ENCODE peak calls at places on chromosomes 6 and 20, in nine cellular contexts. O, Y, K, C, B, F, X, M and T are unnamed samples.

GRCh38 chr6:163207984-163208383 is 206.5 kb upstream of the QKI start:
- DNase-seq in K (no peak), F (no peak), M (no peak), X (no peak), O (no peak), Y (no peak), B (no peak), C (no peak), T (no peak)

GRCh38 chr6:20575125-20575524 is 40.9 kb downstream of the CDKAL1 start:
- DNase-seq in M (no peak), C (no peak), O (no peak), F (no peak), B (no peak), K (no peak), Y (no peak), X (peak; percentile 85), T (no peak)

GRCh38 chr20:48025061-48025515 is 239.8 kb upstream of the SULF2 start:
- DNase-seq in C (no peak), X (peak; percentile 11), K (peak; percentile 29), Y (no peak), M (no peak), B (no peak), F (peak; percentile 93), O (peak; percentile 50), T (no peak)

GRCh38 chr6:113684382-113684901 is 172.7 kb upstream of the MARCKS start:
- DNase-seq in M (no peak), X (no peak), Y (no peak), B (no peak), K (peak; percentile 41), C (no peak), O (no peak), F (no peak), T (no peak)

GRCh38 chr6:131063028-131063763 is at the start of gene EPB41L2:
- DNase-seq in K (peak; percentile 86), O (peak; percentile 80), C (peak; percentile 86), B (peak; percentile 79), F (peak; percentile 91), X (peak; percentile 94), M (peak; percentile 92), Y (peak; percentile 92), T (peak; percentile 85)

GRCh38 chr6:42911171-42912021 is 4.5 kb upstream of the PTCRA start:
- DNase-seq in K (no peak), Y (no peak), C (no peak), B (no peak), F (no peak), M (no peak), X (peak; percentile 31), O (no peak), T (peak; percentile 66)

GRCh38 chr20:9838378-9839295 is at the start of gene PAK5:
- DNase-seq in X (peak; percentile 91), C (peak; percentile 79), K (peak; percentile 15), O (no peak), B (peak; percentile 68), F (peak; percentile 89), Y (no peak), M (no peak), T (peak; percentile 68)

GRCh38 chr6:154888896-154889295 is 106.2 kb upstream of the TIAM2 start:
- DNase-seq in Y (no peak), B (no peak), X (no peak), M (no peak), C (no peak), F (no peak), K (no peak), O (no peak), T (no peak)

GRCh38 chr20:54340667-54341081 is 132.8 kb downstream of the PFDN4 start:
- DNase-seq in Y (no peak), F (no peak), M (no peak), K (peak; percentile 84), X (no peak), O (no peak), B (no peak), C (no peak), T (no peak)

GRCh38 chr20:48238781-48239180 is 453.5 kb upstream of the SULF2 start:
- DNase-seq in M (no peak), F (no peak), K (peak; percentile 1), C (no peak), Y (no peak), B (no peak), O (no peak), X (no peak), T (no peak)

GRCh38 chr20:40778894-40779496 is 90.0 kb upstream of the MAFB start:
- DNase-seq in O (no peak), K (no peak), F (no peak), M (no peak), B (no peak), X (no peak), C (no peak), Y (no peak), T (no peak)

GRCh38 chr6:14977747-14978382 is 268.0 kb upstream of the JARID2 start:
- DNase-seq in Y (no peak), M (no peak), O (no peak), B (no peak), C (no peak), F (no peak), K (no peak), X (no peak), T (no peak)

GRCh38 chr20:46348231-46348803 is 40.0 kb upstream of the CDH22 start:
- DNase-seq in Y (no peak), K (peak; percentile 22), X (no peak), F (no peak), M (no peak), B (peak; percentile 29), O (peak; percentile 33), C (no peak), T (no peak)

GRCh38 chr6:68640506-68640875 is 5.4 kb downstream of the ADGRB3 start:
- DNase-seq in C (no peak), F (no peak), M (no peak), X (no peak), B (no peak), O (no peak), K (no peak), Y (no peak), T (no peak)

GRCh38 chr20:45999908-46000570 is 8.7 kb upstream of the MMP9 start:
- DNase-seq in M (no peak), F (no peak), B (no peak), K (no peak), C (no peak), Y (no peak), O (no peak), X (no peak), T (no peak)

GRCh38 chr20:11267131-11267761 is 593.4 kb upstream of the JAG1 start:
- DNase-seq in F (peak; percentile 70), B (peak; percentile 93), C (no peak), X (peak; percentile 28), Y (no peak), K (peak; percentile 98), M (no peak), O (peak; percentile 12), T (no peak)

GRCh38 chr6:29792123-29793035 is 35.2 kb upstream of the HLA-G start:
- DNase-seq in Y (peak; percentile 58), F (peak; percentile 76), M (peak; percentile 78), K (no peak), C (peak; percentile 64), X (peak; percentile 76), O (peak; percentile 40), B (no peak), T (peak; percentile 96)

GRCh38 chr6:51250317-51250716 is 431.6 kb downstream of the TFAP2B start:
- DNase-seq in K (no peak), B (no peak), M (no peak), O (no peak), C (no peak), Y (no peak), X (no peak), F (no peak), T (no peak)

GRCh38 chr6:44248579-44248978 is 1.7 kb downstream of the HSP90AB1 start:
- DNase-seq in O (no peak), X (no peak), Y (no peak), C (no peak), B (no peak), K (no peak), F (no peak), M (no peak), T (no peak)
- TF ChIP-seq POLR2A in O (no peak), X (no peak), Y (no peak), C (no peak), B (no peak), K (no peak), F (no peak), M (no peak), T (no peak)

GRCh38 chr20:38135641-38136420 is 29.2 kb downstream of the TGM2 start:
- DNase-seq in O (no peak), Y (no peak), M (no peak), F (no peak), X (no peak), C (no peak), K (no peak), B (no peak), T (no peak)
- H3K4me3 ChIP-seq in O (no peak overlapping the region), Y (no peak overlapping the region), M (no peak overlapping the region), F (no peak overlapping the region), X (no peak overlapping the region), C (no peak overlapping the region), K (no peak overlapping the region), B (no peak overlapping the region), T (no peak overlapping the region)

GRCh38 chr6:116557863-116558262 is 4.3 kb downstream of the CALHM4 start:
- DNase-seq in F (peak; percentile 90), C (no peak), B (peak; percentile 88), Y (no peak), K (peak; percentile 98), X (no peak), M (no peak), O (no peak), T (no peak)
- H3K9me3 ChIP-seq in F (no peaks in the 10 kb centered on the region), C (no peaks in the 10 kb centered on the region), B (no peaks in the 10 kb centered on the region), Y (no peaks in the 10 kb centered on the region), K (no peaks in the 10 kb centered on the region), X (no peaks in the 10 kb centered on the region), M (no peaks in the 10 kb centered on the region), O (no peaks in the 10 kb centered on the region), T (no peaks in the 10 kb centered on the region)

GRCh38 chr6:55820696-55821095 is 54.7 kb downstream of the BMP5 start:
- DNase-seq in M (no peak), B (no peak), X (no peak), C (no peak), F (no peak), Y (no peak), O (no peak), K (no peak), T (no peak)
- TF ChIP-seq POLR2A in M (no peak), B (no peak), X (no peak), C (no peak), F (no peak), Y (no peak), O (no peak), K (no peak), T (no peak)